ENCODE peak calls at places on chromosome 1, in seven cellular contexts. Y is neural progenitor cell, Q is cardiac muscle cell, J is uterus, Z is RWPE1, N is neural crest cell, K is upper lobe of right lung. I is an unnamed sample.

GRCh38 chr1:243727503-243728191 is 122.4 kb downstream of the AKT3 start:
- DNase-seq in N (no peak), Y (no peak), K (no peak), J (no peak), Q (no peak), Z (no peak), I (no peak)

GRCh38 chr1:5950201-5950895 is 41.9 kb downstream of the NPHP4 start:
- DNase-seq in Q (no peak), N (no peak), Y (no peak), Z (no peak), K (peak), J (no peak), I (no peak)

GRCh38 chr1:10716424-10716823 is 80.0 kb downstream of the CASZ1 start:
- DNase-seq in Q (no peak), Y (no peak), K (no peak), J (no peak), Z (no peak), N (no peak), I (no peak)

GRCh38 chr1:47650205-47650604 is 212.4 kb downstream of the FOXD2 start:
- DNase-seq in K (peak), J (no peak), Q (no peak), N (no peak), Z (peak), Y (no peak), I (no peak)

GRCh38 chr1:111145963-111146768 is 6.1 kb downstream of the CEPT1 start:
- DNase-seq in N (no peak), Z (no peak), J (no peak), K (no peak), Q (no peak), Y (no peak), I (no peak)

GRCh38 chr1:228085287-228085926 is 2.9 kb downstream of the ARF1 start:
- DNase-seq in N (no peak), Y (peak), J (no peak), Z (no peak), K (peak), Q (peak), I (peak)

GRCh38 chr1:153866045-153866850 is 56.5 kb downstream of the GATAD2B start:
- DNase-seq in K (no peak), N (no peak), Z (no peak), Y (no peak), J (peak), Q (no peak), I (no peak)

GRCh38 chr1:93629101-93630059 is 52.3 kb downstream of the BCAR3 start:
- DNase-seq in Z (no peak), J (peak), Q (peak), Y (peak), N (no peak), K (no peak), I (no peak)

GRCh38 chr1:206823725-206824124 is 41.7 kb upstream of the IL20 start:
- DNase-seq in N (no peak), J (no peak), Q (no peak), Y (no peak), K (no peak), Z (no peak), I (no peak)

GRCh38 chr1:18861590-18861989 is 2.1 kb upstream of the TAS1R2 start:
- DNase-seq in J (no peak), N (no peak), Y (no peak), K (no peak), Q (no peak), Z (no peak), I (peak)

GRCh38 chr1:111615874-111616715 is 3.5 kb upstream of the RAP1A start:
- DNase-seq in N (no peak), Q (no peak), Z (no peak), J (no peak), K (no peak), Y (no peak), I (no peak)

GRCh38 chr1:7771673-7772299 is 690 bp downstream of the VAMP3 start:
- DNase-seq in Y (no peak), K (no peak), N (no peak), Q (no peak), Z (no peak), J (no peak), I (no peak)

DNA sequence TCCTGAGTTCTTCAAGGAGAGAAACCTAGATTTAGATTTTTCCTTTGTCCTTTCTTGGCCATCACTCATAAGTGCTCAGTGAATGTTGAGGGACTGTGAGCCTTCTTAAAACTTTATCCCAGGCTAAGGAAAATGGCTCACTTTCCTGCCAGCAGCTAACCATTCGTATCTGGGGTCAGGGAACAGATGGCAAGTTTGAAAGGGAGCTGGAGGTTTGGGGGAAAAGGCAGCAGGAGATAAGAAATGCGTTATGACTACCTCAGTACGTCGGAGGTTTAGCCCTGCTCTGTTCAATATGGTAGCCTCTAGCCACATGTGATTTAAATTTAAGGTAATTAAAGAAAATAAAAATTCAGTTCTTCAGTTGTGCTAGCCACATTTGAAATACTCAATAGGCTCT is 13.3 kb downstream of the RRP15 start:
- DNase-seq in J (no peak), Q (no peak), K (no peak), N (no peak), Z (no peak), Y (no peak), I (no peak)
- TF ChIP-seq CTCF in J (no peak), Q (no peak), K (no peak), N (no peak), Z (no peak), Y (no peak), I (no peak)

GRCh38 chr1:50436489-50436888 is 13.2 kb upstream of the DMRTA2 start:
- DNase-seq in Q (no peak), N (no peak), J (no peak), Y (no peak), Z (no peak), K (no peak), I (no peak)

GRCh38 chr1:50441183-50441582 is 17.9 kb upstream of the DMRTA2 start:
- DNase-seq in K (no peak), Q (no peak), J (no peak), N (no peak), Y (no peak), Z (no peak), I (no peak)

DNA sequence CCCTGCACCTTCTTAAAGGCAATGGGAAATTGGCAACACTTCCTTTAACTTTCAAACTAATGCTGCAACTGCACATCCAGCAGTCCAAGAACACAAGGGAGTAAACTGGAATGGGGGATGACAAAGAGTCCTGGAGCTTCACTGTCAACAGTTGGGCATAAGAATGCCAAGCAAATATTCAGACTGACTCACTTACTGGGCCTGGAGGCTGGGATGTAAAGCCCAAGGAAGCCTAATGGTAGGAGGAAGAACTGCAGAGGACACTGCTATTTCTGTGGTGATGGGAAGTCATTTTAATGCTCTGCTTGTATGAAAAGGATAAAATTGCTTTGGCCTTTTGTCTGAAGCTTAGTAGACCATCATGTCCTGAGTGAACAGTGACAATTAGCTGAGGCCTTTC is 15.7 kb upstream of the DMRTA2 start:
- DNase-seq in Z (no peak), K (no peak), Q (no peak), N (no peak), J (no peak), Y (no peak), I (no peak)
- TF ChIP-seq CTCF in Z (no peak), K (no peak), Q (no peak), N (no peak), J (no peak), Y (peak), I (peak)

DNA sequence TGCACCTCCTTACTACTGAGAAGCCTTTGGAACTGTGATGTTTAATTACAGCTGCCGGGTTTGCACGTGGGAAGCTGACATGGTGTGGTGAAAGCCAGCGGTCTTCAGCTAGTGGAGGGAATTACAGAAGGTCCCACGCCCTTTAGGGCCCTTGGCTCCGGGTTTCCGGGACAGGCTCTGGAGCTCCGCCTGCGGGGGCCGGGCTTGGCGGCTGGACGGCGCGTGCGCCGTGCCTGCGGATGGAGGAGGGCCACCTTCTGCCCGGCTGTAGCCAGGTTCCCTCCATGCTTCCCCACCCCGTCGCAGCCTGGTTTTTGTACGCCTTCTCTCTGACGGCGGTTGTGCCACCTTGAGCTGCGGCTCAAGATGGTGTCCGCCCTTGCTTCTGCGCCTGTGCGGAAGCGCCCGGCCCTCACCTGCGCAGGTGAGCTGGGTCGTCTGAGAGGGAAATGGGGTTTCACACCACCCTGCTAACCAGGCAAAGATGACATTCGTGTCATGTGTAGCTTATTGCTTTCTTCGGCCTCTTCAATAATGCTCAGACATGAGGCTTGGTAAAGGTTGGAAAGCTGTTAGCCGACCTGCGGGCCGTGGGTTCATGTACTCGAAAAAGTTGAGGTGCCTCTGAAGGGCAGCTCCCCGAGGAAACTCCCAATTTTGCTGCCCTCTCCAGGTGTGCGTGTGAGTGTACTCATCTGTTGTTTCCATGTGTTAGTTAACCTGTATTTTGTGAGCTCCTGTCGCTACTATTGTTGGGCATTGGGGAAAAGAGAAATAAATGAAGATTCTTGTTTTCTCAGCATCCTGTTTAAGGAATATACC is 36.6 kb upstream of the OPRD1 start:
- DNase-seq in Z (peak), Q (no peak), J (peak), N (no peak), Y (peak), K (peak), I (peak)
- TF ChIP-seq CTCF in Z (no peak), Q (no peak), J (no peak), N (no peak), Y (no peak), K (no peak), I (no peak)

GRCh38 chr1:26889580-26890466 is at the start of gene GPN2:
- DNase-seq in K (peak), J (peak), Z (peak), Y (peak), N (peak), Q (peak), I (peak)

GRCh38 chr1:26882696-26883095 is 7.4 kb downstream of the GPN2 start:
- DNase-seq in J (no peak), Y (no peak), Z (no peak), Q (no peak), N (no peak), K (no peak), I (no peak)

GRCh38 chr1:26890467-26890796 is 349 bp upstream of the GPN2 start:
- DNase-seq in Q (no peak), J (no peak), Y (no peak), K (peak), Z (no peak), N (no peak), I (no peak)

DNA sequence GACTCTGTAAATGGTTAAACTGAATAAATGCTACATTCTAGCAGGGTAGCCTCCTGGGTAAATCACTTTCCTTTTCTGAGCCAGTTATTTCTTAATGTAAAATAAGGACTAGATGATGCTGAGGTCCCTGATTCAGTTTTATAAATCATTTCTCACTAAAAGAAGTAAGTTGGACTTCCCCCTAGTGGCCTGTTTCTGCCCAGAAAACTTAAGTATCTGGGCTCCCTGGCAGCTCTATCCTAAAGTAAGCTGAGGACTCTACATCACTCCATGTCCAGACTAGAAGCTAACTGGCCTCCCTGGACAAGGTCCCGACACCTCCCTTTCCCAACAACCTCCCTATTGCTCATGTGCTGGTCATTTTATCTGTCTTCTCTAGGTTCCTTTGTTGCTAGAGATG is 3.0 kb downstream of the GPN2 start:
- DNase-seq in N (no peak), J (no peak), Z (no peak), K (no peak), Q (no peak), Y (peak), I (no peak)
- TF ChIP-seq CTCF in N (peak), J (peak), Z (peak), K (peak), Q (peak), Y (peak), I (peak)

GRCh38 chr1:109198043-109198695 is 15.5 kb upstream of the SARS1 start:
- DNase-seq in Z (peak), Y (no peak), J (peak), K (no peak), N (no peak), Q (peak), I (no peak)

GRCh38 chr1:109204484-109204883 is 9.2 kb upstream of the SARS1 start:
- DNase-seq in J (no peak), Y (no peak), Q (no peak), Z (no peak), N (no peak), K (no peak), I (no peak)

GRCh38 chr1:109198745-109199144 is 15.0 kb upstream of the SARS1 start:
- DNase-seq in Q (no peak), J (no peak), Z (no peak), N (no peak), K (no peak), Y (no peak), I (no peak)

GRCh38 chr1:109199710-109200109 is 14.0 kb upstream of the SARS1 start:
- DNase-seq in N (no peak), Z (no peak), Q (no peak), J (no peak), Y (no peak), K (no peak), I (no peak)

GRCh38 chr1:109201123-109201703 is 12.5 kb upstream of the SARS1 start:
- DNase-seq in Z (peak), Q (peak), N (peak), J (no peak), Y (peak), K (no peak), I (no peak)
- TF ChIP-seq CTCF in Z (no peak), Q (peak), N (peak), J (no peak), Y (peak), K (peak), I (peak)

DNA sequence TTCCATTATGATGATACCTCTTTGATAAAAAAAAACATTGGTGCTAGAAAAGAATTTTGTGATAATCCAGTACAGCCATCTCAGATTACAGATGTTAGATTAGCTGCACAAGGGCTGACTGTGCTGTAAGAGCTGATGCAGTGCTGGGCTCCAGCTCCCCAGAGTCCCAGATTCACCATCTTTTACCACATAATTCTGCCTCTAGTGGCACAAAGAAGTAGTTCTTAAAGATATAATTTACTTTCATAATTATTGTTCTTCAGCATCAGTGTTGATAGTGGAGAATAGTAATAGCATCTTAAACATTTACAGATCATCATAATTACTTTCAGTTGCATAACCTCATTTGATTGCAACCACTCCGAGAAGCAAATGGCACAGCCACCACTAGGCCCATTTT is 262.1 kb downstream of the BRINP2 start:
- DNase-seq in J (no peak), Y (no peak), Q (no peak), N (no peak), Z (no peak), K (no peak), I (no peak)
- TF ChIP-seq CTCF in J (no peak), Y (peak), Q (no peak), N (peak), Z (no peak), K (no peak), I (peak)

DNA sequence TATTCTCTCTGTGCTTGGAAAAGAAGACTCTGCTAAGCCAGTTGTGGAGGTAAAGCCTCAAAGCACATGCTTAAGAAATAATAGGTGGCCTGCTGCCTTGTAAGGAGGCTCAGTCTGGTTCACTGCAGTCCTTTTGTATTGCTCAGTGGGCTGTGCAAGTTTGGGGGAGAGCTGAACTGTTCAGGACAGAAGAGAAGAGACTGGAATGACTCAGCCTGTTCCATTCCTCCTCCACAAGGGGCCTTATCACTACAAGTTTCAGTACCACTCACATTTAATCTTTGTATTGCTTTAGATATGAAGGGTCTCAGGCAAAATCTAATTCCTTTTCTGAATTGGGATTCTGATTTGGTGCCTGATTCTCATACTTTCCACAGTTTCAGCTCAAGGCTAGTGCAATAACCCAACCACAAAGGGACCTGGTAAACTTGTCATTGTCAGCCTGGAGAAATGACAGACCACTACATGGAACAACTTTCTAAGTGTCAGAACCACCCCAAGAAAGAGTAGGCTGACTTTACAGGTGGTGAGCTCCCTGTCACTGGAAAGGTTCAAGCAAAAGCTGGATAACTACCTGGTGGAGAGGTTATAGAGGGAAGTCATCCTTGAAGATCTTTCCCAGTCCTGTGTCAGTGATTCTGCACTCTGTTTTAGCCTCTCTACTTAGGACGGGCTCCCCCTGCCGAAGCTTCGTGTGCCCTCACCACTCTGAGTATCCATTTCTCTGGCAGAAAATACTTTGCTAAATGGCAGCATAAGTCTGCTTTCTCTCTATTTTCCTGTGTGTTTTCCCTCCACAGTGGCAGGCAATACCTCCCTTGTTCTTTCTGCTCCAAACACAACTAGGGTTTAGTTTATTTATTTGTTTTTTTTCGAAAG is 162.9 kb upstream of the GJB5 start:
- DNase-seq in K (no peak), Z (no peak), N (no peak), J (no peak), Y (no peak), Q (no peak), I (no peak)
- TF ChIP-seq CTCF in K (no peak), Z (no peak), N (no peak), J (no peak), Y (no peak), Q (no peak), I (no peak)

GRCh38 chr1:151843398-151843797 is 3.8 kb upstream of the C2CD4D start:
- DNase-seq in K (no peak), Q (no peak), Z (no peak), N (no peak), J (no peak), Y (no peak), I (no peak)

GRCh38 chr1:151847867-151848596 is 5.5 kb downstream of the THEM5 start:
- DNase-seq in Q (no peak), N (no peak), J (no peak), Z (no peak), Y (no peak), K (no peak), I (no peak)

GRCh38 chr1:151846686-151847227 is 6.8 kb downstream of the THEM5 start:
- DNase-seq in Y (no peak), Q (no peak), N (no peak), Z (no peak), J (no peak), K (no peak), I (no peak)

GRCh38 chr1:151849871-151850270 is 3.6 kb downstream of the THEM5 start:
- DNase-seq in K (no peak), N (no peak), Q (no peak), Z (no peak), J (no peak), Y (no peak), I (no peak)

GRCh38 chr1:151846062-151846568 is 6.5 kb upstream of the C2CD4D start:
- DNase-seq in N (no peak), Q (no peak), K (no peak), Z (peak), Y (no peak), J (no peak), I (no peak)
- TF ChIP-seq CTCF in N (no peak), Q (peak), K (no peak), Z (no peak), Y (no peak), J (no peak), I (no peak)